ENCODE peak calls at places on chromosomes 6 and 20, in nine cellular contexts. One of them, this sample, is unnamed.
A peak's percentile ranks its signal among the peaks of the same experiment; 100 is the strongest.

GRCh38 chr6:17867880-17868279 is 119.6 kb downstream of the KIF13A start:
- DNase-seq in ascending aorta: no peak
- DNase-seq in A549: no peak
- DNase-seq in MM.1S: no peak
- DNase-seq in fibroblast of mammary gland: peak; percentile 74
- DNase-seq in psoas muscle: no peak
- DNase-seq in pancreas: no peak
- DNase-seq in tibial artery: no peak
- DNase-seq in endodermal cell: no peak
- DNase-seq in this sample: peak; percentile 67

GRCh38 chr6:151675746-151676459 is 131.6 kb upstream of the ESR1 start:
- DNase-seq in ascending aorta: no peak
- DNase-seq in A549: peak; percentile 56
- DNase-seq in MM.1S: peak; percentile 49
- DNase-seq in fibroblast of mammary gland: peak; percentile 30
- DNase-seq in psoas muscle: no peak
- DNase-seq in pancreas: peak; percentile 60
- DNase-seq in tibial artery: no peak
- DNase-seq in endodermal cell: peak; percentile 88
- DNase-seq in this sample: peak; percentile 24

GRCh38 chr6:99780556-99780885 is 173.9 kb downstream of the PRDM13 start:
- DNase-seq in ascending aorta: no peak
- DNase-seq in A549: no peak
- DNase-seq in MM.1S: no peak
- DNase-seq in fibroblast of mammary gland: no peak
- DNase-seq in psoas muscle: no peak
- DNase-seq in pancreas: no peak
- DNase-seq in tibial artery: no peak
- DNase-seq in endodermal cell: no peak
- DNase-seq in this sample: no peak

GRCh38 chr6:10081957-10082356 is 332.9 kb downstream of the TFAP2A start:
- DNase-seq in ascending aorta: no peak
- DNase-seq in A549: no peak
- DNase-seq in MM.1S: no peak
- DNase-seq in fibroblast of mammary gland: no peak
- DNase-seq in psoas muscle: no peak
- DNase-seq in pancreas: no peak
- DNase-seq in tibial artery: no peak
- DNase-seq in endodermal cell: no peak
- DNase-seq in this sample: no peak

GRCh38 chr6:83273596-83273995 is 80.4 kb downstream of the RWDD2A start:
- DNase-seq in ascending aorta: no peak
- DNase-seq in A549: no peak
- DNase-seq in MM.1S: no peak
- DNase-seq in fibroblast of mammary gland: peak; percentile 54
- DNase-seq in psoas muscle: no peak
- DNase-seq in pancreas: no peak
- DNase-seq in tibial artery: no peak
- DNase-seq in endodermal cell: no peak
- DNase-seq in this sample: peak; percentile 17

GRCh38 chr20:37308098-37309050 is 18.9 kb downstream of the MANBAL start:
- DNase-seq in ascending aorta: no peak
- DNase-seq in A549: no peak
- DNase-seq in MM.1S: peak; percentile 92
- DNase-seq in fibroblast of mammary gland: no peak
- DNase-seq in psoas muscle: no peak
- DNase-seq in pancreas: no peak
- DNase-seq in tibial artery: no peak
- DNase-seq in endodermal cell: no peak
- DNase-seq in this sample: no peak

GRCh38 chr6:131958551-131959470 is 7.6 kb upstream of the CCN2 start:
- DNase-seq in ascending aorta: no peak
- DNase-seq in A549: peak; percentile 66
- DNase-seq in MM.1S: no peak
- DNase-seq in fibroblast of mammary gland: no peak
- DNase-seq in psoas muscle: no peak
- DNase-seq in pancreas: peak; percentile 31
- DNase-seq in tibial artery: no peak
- DNase-seq in endodermal cell: no peak
- DNase-seq in this sample: no peak

GRCh38 chr6:136037885-136038460 is 186.5 kb downstream of the PDE7B start:
- DNase-seq in ascending aorta: peak; percentile 63
- DNase-seq in A549: no peak
- DNase-seq in MM.1S: no peak
- DNase-seq in fibroblast of mammary gland: peak; percentile 86
- DNase-seq in psoas muscle: no peak
- DNase-seq in pancreas: no peak
- DNase-seq in tibial artery: no peak
- DNase-seq in endodermal cell: peak; percentile 61
- DNase-seq in this sample: peak; percentile 72

GRCh38 chr20:50409495-50409894 is 100.7 kb upstream of the PTPN1 start:
- DNase-seq in ascending aorta: no peak
- DNase-seq in A549: no peak
- DNase-seq in MM.1S: no peak
- DNase-seq in fibroblast of mammary gland: peak; percentile 66
- DNase-seq in psoas muscle: no peak
- DNase-seq in pancreas: no peak
- DNase-seq in tibial artery: peak; percentile 75
- DNase-seq in endodermal cell: no peak
- DNase-seq in this sample: no peak

GRCh38 chr6:122222761-122223160 is 176.7 kb upstream of the HSF2 start:
- DNase-seq in ascending aorta: no peak
- DNase-seq in A549: no peak
- DNase-seq in MM.1S: peak; percentile 19
- DNase-seq in fibroblast of mammary gland: no peak
- DNase-seq in psoas muscle: no peak
- DNase-seq in pancreas: no peak
- DNase-seq in tibial artery: no peak
- DNase-seq in endodermal cell: no peak
- DNase-seq in this sample: no peak

GRCh38 chr20:34177060-34177459 is 64.2 kb upstream of the ASIP start:
- DNase-seq in ascending aorta: no peak
- DNase-seq in A549: no peak
- DNase-seq in MM.1S: no peak
- DNase-seq in fibroblast of mammary gland: no peak
- DNase-seq in psoas muscle: no peak
- DNase-seq in pancreas: no peak
- DNase-seq in tibial artery: no peak
- DNase-seq in endodermal cell: no peak
- DNase-seq in this sample: no peak

GRCh38 chr6:158987657-158988056 is 12.3 kb downstream of the RSPH3 start:
- DNase-seq in ascending aorta: no peak
- DNase-seq in A549: no peak
- DNase-seq in MM.1S: no peak
- DNase-seq in fibroblast of mammary gland: no peak
- DNase-seq in psoas muscle: no peak
- DNase-seq in pancreas: no peak
- DNase-seq in tibial artery: no peak
- DNase-seq in endodermal cell: no peak
- DNase-seq in this sample: no peak

DNA sequence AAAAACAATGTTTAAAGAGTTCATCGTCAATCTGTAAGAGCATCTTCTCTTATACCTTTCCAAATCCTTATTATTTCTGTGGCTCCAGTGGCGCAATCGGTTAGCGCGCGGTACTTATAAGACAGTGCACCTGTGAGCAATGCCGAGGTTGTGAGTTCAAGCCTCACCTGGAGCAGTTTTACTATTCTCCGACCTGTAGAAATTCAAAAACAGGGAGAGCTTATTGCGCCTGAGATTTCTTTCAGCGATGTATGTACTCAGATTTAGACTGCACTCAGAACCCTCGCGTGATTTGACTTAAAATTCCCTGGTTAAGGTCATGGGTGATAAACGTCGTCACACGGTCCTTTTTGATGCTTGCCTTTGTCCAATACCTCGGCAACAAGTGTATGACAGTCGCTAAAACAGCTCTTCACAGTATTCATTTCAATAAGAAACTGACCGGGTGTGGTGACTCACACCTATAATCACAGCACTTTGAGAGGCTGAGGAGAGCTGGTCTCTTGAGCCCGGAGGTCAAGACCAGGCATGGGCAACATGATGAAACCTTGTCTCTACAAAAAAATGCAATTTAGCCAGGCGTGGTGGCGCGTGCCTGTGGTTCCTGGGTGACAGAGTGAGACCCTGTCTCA is 11.9 kb downstream of the GPX5 start:
- DNase-seq in ascending aorta: no peak
- DNase-seq in A549: peak; percentile 73
- DNase-seq in MM.1S: no peak
- DNase-seq in fibroblast of mammary gland: peak; percentile 51
- DNase-seq in psoas muscle: no peak
- DNase-seq in pancreas: no peak
- DNase-seq in tibial artery: no peak
- DNase-seq in endodermal cell: peak; percentile 90
- DNase-seq in this sample: peak; percentile 8
- H3K4me3 ChIP-seq in ascending aorta: no peak overlapping the region
- H3K4me3 ChIP-seq in A549: peak overlapping the region; percentile 26
- H3K4me3 ChIP-seq in MM.1S: no peak overlapping the region
- H3K4me3 ChIP-seq in fibroblast of mammary gland: no peak overlapping the region
- H3K4me3 ChIP-seq in psoas muscle: no peak overlapping the region
- H3K4me3 ChIP-seq in pancreas: no peak overlapping the region
- H3K4me3 ChIP-seq in tibial artery: no peak overlapping the region
- H3K4me3 ChIP-seq in endodermal cell: peak overlapping the region; percentile 82
- H3K4me3 ChIP-seq in this sample: peak overlapping the region; percentile 30

DNA sequence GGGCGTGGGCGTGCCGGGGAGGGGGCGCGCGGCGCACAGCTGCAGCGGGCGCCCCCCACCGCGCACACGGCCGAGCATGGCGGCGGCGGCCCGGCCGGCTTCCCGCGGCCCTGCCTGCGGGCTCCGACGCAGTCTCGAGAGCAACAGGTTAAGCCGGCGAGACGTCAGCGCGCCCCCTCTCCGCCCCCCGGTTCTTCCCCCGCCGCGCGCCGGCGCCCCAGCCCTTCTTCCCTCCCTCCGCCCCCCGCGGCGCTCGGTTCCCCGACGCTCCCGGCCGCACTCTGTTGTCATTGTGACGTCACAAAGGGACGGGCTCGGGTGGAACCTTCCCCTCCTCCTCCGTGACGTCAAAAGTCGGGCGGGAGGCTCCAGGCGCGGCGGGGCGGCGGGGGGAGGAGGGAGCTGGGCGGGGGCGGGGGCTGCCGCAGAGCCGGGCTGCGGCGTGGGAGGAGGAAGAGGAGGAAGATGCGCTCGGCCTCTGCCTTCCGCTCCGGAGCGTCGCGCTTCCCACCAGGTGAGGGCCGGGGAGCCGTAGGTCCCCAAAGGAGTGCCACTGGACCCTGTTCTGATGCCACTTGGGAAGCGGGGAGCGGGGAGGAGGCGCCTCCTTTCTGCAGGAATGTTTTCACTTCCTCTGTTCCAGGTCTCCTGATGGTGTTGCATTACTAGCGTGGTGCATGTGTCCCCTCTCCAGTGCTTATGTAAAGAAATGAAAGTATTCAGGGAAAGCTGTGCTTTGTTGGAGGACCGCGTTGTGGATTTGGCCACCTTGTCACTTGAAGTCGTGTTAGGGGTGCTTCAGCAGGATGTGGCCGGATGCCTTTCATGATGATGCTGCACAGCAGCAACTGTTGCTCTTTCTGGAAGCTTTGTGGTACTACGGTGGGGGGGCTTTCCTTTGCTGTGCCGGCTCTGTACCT is 2.8 kb downstream of the JARID2 start:
- DNase-seq in ascending aorta: peak; percentile 97
- DNase-seq in A549: peak; percentile 96
- DNase-seq in MM.1S: peak; percentile 96
- DNase-seq in fibroblast of mammary gland: peak; percentile 96
- DNase-seq in psoas muscle: peak; percentile 94
- DNase-seq in pancreas: peak; percentile 98
- DNase-seq in tibial artery: peak; percentile 93
- DNase-seq in endodermal cell: peak; percentile 96
- DNase-seq in this sample: peak; percentile 97
- TF ChIP-seq CTCF in ascending aorta: peak; percentile 43
- TF ChIP-seq CTCF in A549: no peak
- TF ChIP-seq CTCF in MM.1S: no peak
- TF ChIP-seq CTCF in fibroblast of mammary gland: peak; percentile 24
- TF ChIP-seq CTCF in psoas muscle: no peak
- TF ChIP-seq CTCF in pancreas: no peak
- TF ChIP-seq CTCF in tibial artery: peak; percentile 17
- TF ChIP-seq CTCF in endodermal cell: peak; percentile 40
- TF ChIP-seq CTCF in this sample: peak; percentile 32

DNA sequence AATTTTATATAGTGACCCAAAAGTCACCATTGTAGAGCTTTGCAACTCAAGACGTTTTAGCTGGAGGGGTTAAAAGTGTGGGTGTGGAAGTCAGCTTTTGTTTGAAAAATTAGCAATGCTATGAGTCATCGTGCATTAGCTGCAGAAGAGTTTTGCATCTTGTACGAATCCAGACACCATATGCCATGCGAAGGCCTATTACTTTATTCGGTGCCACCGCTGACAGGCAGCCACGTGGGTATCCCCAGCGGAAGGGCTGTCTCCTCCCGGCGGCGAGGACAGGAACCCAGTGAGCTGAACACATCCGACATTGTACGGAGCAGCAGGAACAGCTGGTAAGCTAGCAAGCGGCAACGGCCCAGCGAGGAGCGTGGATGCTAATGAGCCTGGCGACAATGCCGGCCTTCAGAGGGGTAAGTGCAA is 84.4 kb downstream of the INSM1 start:
- DNase-seq in ascending aorta: peak; percentile 68
- DNase-seq in A549: no peak
- DNase-seq in MM.1S: no peak
- DNase-seq in fibroblast of mammary gland: peak; percentile 76
- DNase-seq in psoas muscle: peak; percentile 64
- DNase-seq in pancreas: peak; percentile 30
- DNase-seq in tibial artery: peak; percentile 42
- DNase-seq in endodermal cell: peak; percentile 90
- DNase-seq in this sample: peak; percentile 72
- H3K4me3 ChIP-seq in ascending aorta: no peak overlapping the region
- H3K4me3 ChIP-seq in A549: no peak overlapping the region
- H3K4me3 ChIP-seq in MM.1S: no peak overlapping the region
- H3K4me3 ChIP-seq in fibroblast of mammary gland: no peak overlapping the region
- H3K4me3 ChIP-seq in psoas muscle: no peak overlapping the region
- H3K4me3 ChIP-seq in pancreas: no peak overlapping the region
- H3K4me3 ChIP-seq in tibial artery: no peak overlapping the region
- H3K4me3 ChIP-seq in endodermal cell: no peak overlapping the region
- H3K4me3 ChIP-seq in this sample: peak overlapping the region; percentile 12

GRCh38 chr6:157761926-157762325 is 61.1 kb upstream of the SNX9 start:
- DNase-seq in ascending aorta: no peak
- DNase-seq in A549: no peak
- DNase-seq in MM.1S: no peak
- DNase-seq in fibroblast of mammary gland: no peak
- DNase-seq in psoas muscle: no peak
- DNase-seq in pancreas: no peak
- DNase-seq in tibial artery: no peak
- DNase-seq in endodermal cell: no peak
- DNase-seq in this sample: no peak

GRCh38 chr6:157759028-157759427 is 64.0 kb upstream of the SNX9 start:
- DNase-seq in ascending aorta: no peak
- DNase-seq in A549: no peak
- DNase-seq in MM.1S: no peak
- DNase-seq in fibroblast of mammary gland: no peak
- DNase-seq in psoas muscle: no peak
- DNase-seq in pancreas: no peak
- DNase-seq in tibial artery: no peak
- DNase-seq in endodermal cell: peak; percentile 23
- DNase-seq in this sample: no peak

GRCh38 chr6:157760137-157760536 is 62.9 kb upstream of the SNX9 start:
- DNase-seq in ascending aorta: no peak
- DNase-seq in A549: no peak
- DNase-seq in MM.1S: no peak
- DNase-seq in fibroblast of mammary gland: no peak
- DNase-seq in psoas muscle: no peak
- DNase-seq in pancreas: no peak
- DNase-seq in tibial artery: no peak
- DNase-seq in endodermal cell: peak; percentile 13
- DNase-seq in this sample: no peak

GRCh38 chr6:157761331-157761921 is 61.6 kb upstream of the SNX9 start:
- DNase-seq in ascending aorta: no peak
- DNase-seq in A549: no peak
- DNase-seq in MM.1S: no peak
- DNase-seq in fibroblast of mammary gland: peak; percentile 93
- DNase-seq in psoas muscle: no peak
- DNase-seq in pancreas: no peak
- DNase-seq in tibial artery: no peak
- DNase-seq in endodermal cell: no peak
- DNase-seq in this sample: peak; percentile 89

GRCh38 chr6:157760589-157761330 is 62.3 kb upstream of the SNX9 start:
- DNase-seq in ascending aorta: no peak
- DNase-seq in A549: peak; percentile 20
- DNase-seq in MM.1S: no peak
- DNase-seq in fibroblast of mammary gland: peak; percentile 95
- DNase-seq in psoas muscle: no peak
- DNase-seq in pancreas: no peak
- DNase-seq in tibial artery: no peak
- DNase-seq in endodermal cell: peak; percentile 42
- DNase-seq in this sample: peak; percentile 93
- TF ChIP-seq CTCF in ascending aorta: no peak
- TF ChIP-seq CTCF in A549: no peak
- TF ChIP-seq CTCF in MM.1S: no peak
- TF ChIP-seq CTCF in fibroblast of mammary gland: no peak
- TF ChIP-seq CTCF in psoas muscle: no peak
- TF ChIP-seq CTCF in pancreas: no peak
- TF ChIP-seq CTCF in tibial artery: no peak
- TF ChIP-seq CTCF in endodermal cell: no peak
- TF ChIP-seq CTCF in this sample: no peak

This sample was measured in astrocyte of the spinal cord.